ENCODE peak calls at places on chromosomes 1 and 21, in six cellular contexts. W, R, S, O, M and Y are unnamed samples.

GRCh38 chr1:22932803-22933470 is 39.7 kb downstream of the LACTBL1 start:
- DNase-seq in W (no peak), R (no peak), S (no peak), O (no peak), M (peak; percentile 33), Y (no peak)

GRCh38 chr1:26761217-26761616 is 26.5 kb upstream of the PIGV start:
- DNase-seq in W (no peak), R (no peak), S (no peak), O (no peak), M (no peak), Y (no peak)

GRCh38 chr1:232952514-232953175 is 2.2 kb downstream of the NTPCR start:
- DNase-seq in W (peak; percentile 47), R (no peak), S (no peak), O (no peak), M (no peak), Y (peak; percentile 21)

GRCh38 chr1:109769335-109770078 is 5.8 kb upstream of the EPS8L3 start:
- DNase-seq in W (peak; percentile 52), R (no peak), S (no peak), O (no peak), M (peak; percentile 40), Y (no peak)

GRCh38 chr1:91282695-91283420 is 121.8 kb downstream of the HFM1 start:
- DNase-seq in W (peak; percentile 86), R (no peak), S (no peak), O (no peak), M (no peak), Y (peak; percentile 51)

GRCh38 chr21:31282095-31282709 is 61.9 kb downstream of the TIAM1 start:
- DNase-seq in W (peak; percentile 98), R (no peak), S (no peak), O (peak; percentile 15), M (no peak), Y (no peak)

GRCh38 chr1:104295516-104295915 is 545.8 kb downstream of the AMY1C start:
- DNase-seq in W (no peak), R (no peak), S (no peak), O (no peak), M (no peak), Y (no peak)

GRCh38 chr1:234862944-234863515 is 253.1 kb upstream of the IRF2BP2 start:
- DNase-seq in W (peak; percentile 75), R (no peak), S (peak; percentile 56), O (peak; percentile 83), M (no peak), Y (no peak)

GRCh38 chr1:63063367-63063766 is 259.0 kb upstream of the FOXD3 start:
- DNase-seq in W (no peak), R (no peak), S (no peak), O (no peak), M (no peak), Y (no peak)

GRCh38 chr1:8712413-8713229 is 104.8 kb downstream of the RERE start:
- DNase-seq in W (peak; percentile 93), R (no peak), S (no peak), O (no peak), M (no peak), Y (no peak)

GRCh38 chr1:41025979-41026819 is 4.7 kb upstream of the SLFNL1 start:
- DNase-seq in W (no peak), R (no peak), S (no peak), O (no peak), M (no peak), Y (no peak)

GRCh38 chr1:31696246-31696645 is 7.6 kb downstream of the COL16A1 start:
- DNase-seq in W (no peak), R (no peak), S (no peak), O (no peak), M (no peak), Y (no peak)

GRCh38 chr1:55033215-55033614 is 6.1 kb upstream of the PCSK9 start:
- DNase-seq in W (no peak), R (no peak), S (no peak), O (no peak), M (no peak), Y (no peak)

GRCh38 chr1:12040457-12041051 is 21.3 kb downstream of the MIIP start:
- DNase-seq in W (peak; percentile 91), R (no peak), S (no peak), O (no peak), M (no peak), Y (no peak)

GRCh38 chr1:179025125-179025974 is at the start of gene FAM20B:
- DNase-seq in W (peak; percentile 97), R (peak; percentile 82), S (peak; percentile 68), O (peak; percentile 96), M (peak; percentile 98), Y (peak; percentile 92)
- TF ChIP-seq CTCF in W (no peak), R (no peak), S (no peak), O (no peak), M (no peak), Y (no peak)

GRCh38 chr1:222561656-222562055 is 13.8 kb upstream of the HHIPL2 start:
- DNase-seq in W (no peak), R (no peak), S (no peak), O (no peak), M (no peak), Y (no peak)
- TF ChIP-seq CTCF in W (no peak), R (no peak), S (no peak), O (no peak), M (no peak), Y (no peak)

GRCh38 chr1:39699419-39699818 is 8.2 kb upstream of the HPCAL4 start:
- DNase-seq in W (no peak), R (no peak), S (no peak), O (no peak), M (no peak), Y (no peak)
- TF ChIP-seq CTCF in W (no peak), R (no peak), S (no peak), O (no peak), M (no peak), Y (no peak)

GRCh38 chr1:147840909-147841308 is 61.7 kb upstream of the GJA8 start:
- DNase-seq in W (no peak), R (no peak), S (no peak), O (no peak), M (no peak), Y (no peak)
- TF ChIP-seq CTCF in W (peak; percentile 20), R (no peak), S (no peak), O (no peak), M (no peak), Y (no peak)

DNA sequence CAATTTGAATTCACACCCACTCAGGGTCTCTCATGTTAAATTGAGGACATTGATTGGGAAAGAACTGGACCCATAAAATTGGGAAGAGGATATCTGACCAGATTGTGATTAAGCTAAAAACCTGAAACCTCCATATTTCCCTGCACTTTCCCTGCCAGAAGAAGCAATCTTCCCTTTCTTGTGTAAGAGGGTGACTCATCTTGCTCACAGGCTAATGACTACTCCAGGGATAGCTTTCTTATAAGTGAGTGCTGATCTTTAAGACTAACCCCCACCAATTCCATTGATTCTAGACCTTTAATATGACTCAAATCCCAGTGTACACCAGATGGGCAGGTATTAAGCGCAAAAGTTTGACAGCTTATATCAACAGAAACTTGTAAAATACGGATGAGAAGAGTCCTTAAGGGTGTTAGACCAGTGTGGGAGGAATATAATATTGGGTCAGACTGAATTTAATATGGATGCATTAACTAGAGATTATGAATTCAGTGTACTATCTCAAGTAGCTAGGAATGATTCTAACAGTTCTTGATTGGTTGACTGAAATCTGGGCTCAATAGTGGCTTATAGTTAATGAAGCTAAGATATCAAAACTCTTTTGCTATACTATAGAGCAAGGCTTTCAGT is 12.1 kb upstream of the SGIP1 start:
- DNase-seq in W (peak; percentile 81), R (no peak), S (no peak), O (no peak), M (no peak), Y (no peak)
- TF ChIP-seq CTCF in W (no peak), R (no peak), S (no peak), O (no peak), M (no peak), Y (no peak)